ENCODE peak calls at places on chromosomes 7 and 10, in nine cellular contexts. S is HFF-Myc; R is BJ; W is naive thymus-derived CD8-positive, alpha-beta T cell; A is left lung; M is GM04503; V is amniotic epithelial cell; E is KG1; I is stimulated activated CD4-positive, alpha-beta T cell treated with anti-CD3 and anti-CD28 coated beads, Interleukin-4, amount 100 ng/mL, for 1 hour. H is an unnamed sample.

GRCh38 chr7:125654076-125654475 is 724.5 kb upstream of the POT1 start:
- DNase-seq in S (no peak), R (no peak), W (no peak), A (no peak), M (no peak), V (no peak), E (no peak), I (no peak), H (no peak)

GRCh38 chr10:77004917-77005564 is 632.6 kb downstream of the KCNMA1 start:
- DNase-seq in S (peak; percentile 48), R (no peak), W (no peak), A (no peak), M (no peak), V (peak; percentile 44), E (no peak), I (no peak), H (peak; percentile 60)

GRCh38 chr10:51030480-51030879 is 43.8 kb upstream of the PRKG1 start:
- DNase-seq in S (no peak), R (no peak), W (no peak), A (no peak), M (no peak), V (no peak), E (no peak), I (no peak), H (no peak)

GRCh38 chr7:141072548-141073172 is 1.2 kb upstream of the TMEM178B start:
- DNase-seq in S (no peak), R (peak; percentile 12), W (no peak), A (peak; percentile 73), M (peak; percentile 9), V (peak; percentile 57), E (no peak), I (peak; percentile 19), H (peak; percentile 30)

GRCh38 chr10:84008878-84009277 is 130.4 kb upstream of the GHITM start:
- DNase-seq in S (no peak), R (no peak), W (no peak), A (no peak), M (no peak), V (no peak), E (no peak), I (peak; percentile 36), H (peak; percentile 44)

GRCh38 chr10:16520900-16521299 is 779 bp downstream of the C1QL3 start:
- DNase-seq in S (no peak), R (no peak), W (no peak), A (peak; percentile 76), M (no peak), V (peak; percentile 12), E (no peak), I (peak; percentile 39), H (peak; percentile 50)

GRCh38 chr10:395665-396064 is 260.4 kb downstream of the ZMYND11 start:
- DNase-seq in S (no peak), R (no peak), W (no peak), A (no peak), M (no peak), V (no peak), E (no peak), I (no peak), H (no peak)

GRCh38 chr10:116312091-116312490 is 12.2 kb upstream of the CCDC172 start:
- DNase-seq in S (no peak), R (no peak), W (no peak), A (no peak), M (no peak), V (no peak), E (no peak), I (no peak), H (no peak)

GRCh38 chr7:37924399-37924798 is 4.0 kb downstream of the EPDR1 start:
- DNase-seq in S (no peak), R (no peak), W (no peak), A (no peak), M (no peak), V (no peak), E (no peak), I (no peak), H (no peak)

GRCh38 chr10:88994034-88994433 is 3.4 kb downstream of the FAS start:
- DNase-seq in S (no peak), R (no peak), W (no peak), A (no peak), M (no peak), V (no peak), E (no peak), I (no peak), H (no peak)